ENCODE peak calls at places on chromosomes 16 and 17, in seven cellular contexts. B is SK-MEL-5; I is skeletal muscle cell; A is stimulated activated CD8-positive, alpha-beta memory T cell treated with anti-CD3 and anti-CD28 coated beads, Interleukin-7, amount 100 ng/mL, for 1 hour; R is astrocyte of the hippocampus; J is activated T-cell treated with anti-CD3 and anti-CD28 coated beads, Interleukin-2, amount 50 U/mL, for 1 hour; O is posterior cingulate gyrus. G is an unnamed sample.
A peak's percentile ranks its signal among the peaks of the same experiment; 100 is the strongest.

GRCh38 chr17:12085076-12085949 is 64.6 kb downstream of the MAP2K4 start:
- DNase-seq in B (peak; percentile 18), I (no peak), A (no peak), R (no peak), J (no peak), O (no peak), G (no peak)

GRCh38 chr17:42050360-42051012 is at the start of gene C17orf113:
- DNase-seq in B (peak; percentile 52), I (no peak), A (peak; percentile 27), R (peak; percentile 69), J (peak; percentile 59), O (peak; percentile 89), G (peak; percentile 69)

GRCh38 chr16:53817812-53818211 is 113.9 kb downstream of the FTO start:
- DNase-seq in B (no peak), I (no peak), A (no peak), R (peak; percentile 26), J (no peak), O (no peak), G (no peak)

GRCh38 chr16:81514568-81515258 is 70.1 kb downstream of the CMIP start:
- DNase-seq in B (no peak), I (no peak), A (no peak), R (no peak), J (no peak), O (no peak), G (no peak)

GRCh38 chr16:4624827-4625616 is 396 bp downstream of the MGRN1 start:
- DNase-seq in B (peak; percentile 23), I (peak; percentile 36), A (peak; percentile 41), R (peak; percentile 80), J (peak; percentile 69), O (peak; percentile 84), G (peak; percentile 75)

GRCh38 chr16:81181013-81181720 is 57.3 kb upstream of the BCO1 start:
- DNase-seq in B (peak; percentile 95), I (peak; percentile 89), A (no peak), R (peak; percentile 96), J (no peak), O (no peak), G (no peak)

GRCh38 chr17:72665841-72666518 is 426.5 kb downstream of the SLC39A11 start:
- DNase-seq in B (no peak), I (no peak), A (no peak), R (no peak), J (no peak), O (no peak), G (no peak)

GRCh38 chr16:28096974-28097373 is 33.5 kb upstream of the GSG1L start:
- DNase-seq in B (no peak), I (no peak), A (no peak), R (no peak), J (no peak), O (no peak), G (peak; percentile 21)

GRCh38 chr17:16215273-16215964 is at the start of gene NCOR1:
- DNase-seq in B (peak; percentile 91), I (peak; percentile 77), A (peak; percentile 74), R (peak; percentile 98), J (peak; percentile 90), O (peak; percentile 96), G (peak; percentile 90)

GRCh38 chr17:59093702-59094231 is 12.9 kb downstream of the TRIM37 start:
- DNase-seq in B (peak; percentile 58), I (peak; percentile 86), A (no peak), R (peak; percentile 90), J (no peak), O (no peak), G (no peak)

GRCh38 chr17:55201609-55201932 is 63.2 kb upstream of the HLF start:
- DNase-seq in B (no peak), I (no peak), A (no peak), R (no peak), J (no peak), O (no peak), G (no peak)

GRCh38 chr17:37813753-37814152 is 68.9 kb upstream of the HNF1B start:
- DNase-seq in B (no peak), I (peak; percentile 75), A (no peak), R (peak; percentile 91), J (no peak), O (no peak), G (no peak)

GRCh38 chr16:83552193-83552592 is 255.6 kb upstream of the HSBP1 start:
- DNase-seq in B (no peak), I (peak; percentile 24), A (no peak), R (no peak), J (no peak), O (no peak), G (no peak)

GRCh38 chr16:78768226-78768625 is 668.8 kb downstream of the WWOX start:
- DNase-seq in B (no peak), I (no peak), A (no peak), R (no peak), J (no peak), O (no peak), G (no peak)

GRCh38 chr17:29555840-29556239 is 11.0 kb downstream of the ABHD15 start:
- DNase-seq in B (no peak), I (no peak), A (no peak), R (no peak), J (no peak), O (no peak), G (no peak)

GRCh38 chr16:81106826-81107503 is 10.8 kb upstream of the GCSH start:
- DNase-seq in B (peak; percentile 36), I (no peak), A (no peak), R (peak; percentile 16), J (no peak), O (peak; percentile 17), G (no peak)

GRCh38 chr17:55702150-55702549 is 20.5 kb downstream of the TMEM100 start:
- DNase-seq in B (no peak), I (no peak), A (no peak), R (no peak), J (no peak), O (no peak), G (no peak)

GRCh38 chr17:36837616-36838272 is 99.5 kb upstream of the LHX1 start:
- DNase-seq in B (no peak), I (no peak), A (no peak), R (no peak), J (no peak), O (no peak), G (no peak)